ENCODE peak calls at places on chromosomes 2 and 18, in four cellular contexts. J is Calu3, P is AG04450, F is progenitor cell of endocrine pancreas. B is an unnamed sample.
A peak's percentile ranks its signal among the peaks of the same experiment; 100 is the strongest.

GRCh38 chr2:225002039-225002655 is 40.1 kb downstream of the DOCK10 start:
- DNase-seq in F (no peak), J (peak; percentile 61), P (no peak), B (peak; percentile 52)

GRCh38 chr2:213995400-213996105 is 415.3 kb upstream of the VWC2L start:
- DNase-seq in J (peak; percentile 59), P (peak; percentile 52), F (no peak), B (no peak)

GRCh38 chr18:55869965-55870585 is 282.1 kb upstream of the TCF4 start:
- DNase-seq in P (no peak), F (no peak), J (no peak), B (no peak)

GRCh38 chr2:241933175-241933911 is 63.8 kb downstream of the RTP5 start:
- DNase-seq in P (no peak), F (no peak), J (no peak), B (no peak)

GRCh38 chr2:23502096-23502495 is 117.1 kb downstream of the KLHL29 start:
- DNase-seq in P (no peak), J (no peak), F (no peak), B (no peak)

GRCh38 chr2:191412353-191412752 is 167.1 kb downstream of the MYO1B start:
- DNase-seq in P (no peak), F (no peak), J (no peak), B (no peak)

GRCh38 chr2:45241061-45241561 is 231.9 kb upstream of the SIX2 start:
- DNase-seq in J (no peak), P (no peak), F (no peak), B (no peak)

GRCh38 chr2:221999702-222000101 is 299.1 kb downstream of the PAX3 start:
- DNase-seq in F (no peak), P (peak; percentile 67), J (peak; percentile 5), B (no peak)

GRCh38 chr2:9262671-9263171 is 56.1 kb downstream of the ASAP2 start:
- DNase-seq in F (no peak), J (no peak), P (no peak), B (no peak)

GRCh38 chr2:28297531-28297930 is 95.1 kb upstream of the FOSL2 start:
- DNase-seq in J (no peak), F (no peak), P (no peak), B (no peak)

GRCh38 chr2:4561206-4561605 is 857.8 kb downstream of the DCDC2C start:
- DNase-seq in J (no peak), P (no peak), F (no peak), B (no peak)

GRCh38 chr2:197993830-197994229 is 189.4 kb downstream of the PLCL1 start:
- DNase-seq in F (no peak), P (no peak), J (no peak), B (no peak)

GRCh38 chr2:97741686-97742085 is 28.3 kb downstream of the ZAP70 start:
- DNase-seq in P (no peak), F (no peak), J (no peak), B (no peak)

GRCh38 chr2:72931280-72931910 is 14.1 kb downstream of the EMX1 start:
- DNase-seq in F (no peak), P (peak; percentile 6), J (peak; percentile 18), B (no peak)

GRCh38 chr2:24830351-24830750 is 37.1 kb downstream of the CENPO start:
- DNase-seq in P (no peak), J (no peak), F (no peak), B (no peak)

GRCh38 chr18:41312241-41312590 is 642.8 kb upstream of the PIK3C3 start:
- DNase-seq in F (no peak), J (no peak), P (no peak), B (no peak)

GRCh38 chr2:31136732-31137131 is 1.5 kb downstream of the GALNT14 start:
- DNase-seq in F (no peak), P (no peak), J (peak; percentile 38), B (no peak)

GRCh38 chr2:59957539-59957938 is 595.9 kb downstream of the BCL11A start:
- DNase-seq in J (no peak), F (no peak), P (no peak), B (no peak)

GRCh38 chr2:51710222-51710621 is 678.3 kb upstream of the NRXN1 start:
- DNase-seq in J (peak; percentile 13), P (no peak), F (no peak), B (no peak)
- TF ChIP-seq CTCF in J (no peak), P (no peak), F (peak; percentile 56), B (peak; percentile 40)

GRCh38 chr2:121902171-121902591 is 146.7 kb downstream of the TSN start:
- DNase-seq in J (no peak), P (no peak), F (no peak), B (no peak)
- TF ChIP-seq CTCF in J (no peak), P (no peak), F (no peak), B (no peak)

GRCh38 chr2:239605976-239606375 is 205.2 kb upstream of the HDAC4 start:
- DNase-seq in J (no peak), F (no peak), P (no peak), B (no peak)
- TF ChIP-seq CTCF in J (no peak), F (no peak), P (no peak), B (no peak)

DNA sequence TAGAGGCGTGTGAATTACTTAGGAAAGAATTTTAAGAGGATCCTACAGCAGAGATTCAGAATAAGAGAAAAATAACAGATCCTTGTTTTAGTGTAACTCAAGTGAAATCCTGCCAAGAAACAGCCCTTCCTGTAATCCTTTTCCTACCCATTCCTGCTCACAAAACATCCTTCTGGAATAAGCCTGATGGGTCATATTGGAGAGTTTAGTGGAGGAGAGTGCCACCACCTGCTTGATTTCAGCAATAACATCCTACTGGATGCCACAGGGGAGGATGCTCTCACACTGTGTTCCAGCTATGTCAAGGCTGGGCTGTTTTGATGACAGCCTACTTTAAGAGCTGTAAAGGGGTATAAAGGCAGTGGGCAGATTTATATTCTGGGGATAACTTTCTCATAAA is 54.8 kb upstream of the CCDC178 start:
- DNase-seq in F (peak; percentile 13), P (no peak), J (peak; percentile 28), B (peak; percentile 27)
- TF ChIP-seq CTCF in F (peak; percentile 68), P (peak; percentile 39), J (peak; percentile 26), B (peak; percentile 69)

DNA sequence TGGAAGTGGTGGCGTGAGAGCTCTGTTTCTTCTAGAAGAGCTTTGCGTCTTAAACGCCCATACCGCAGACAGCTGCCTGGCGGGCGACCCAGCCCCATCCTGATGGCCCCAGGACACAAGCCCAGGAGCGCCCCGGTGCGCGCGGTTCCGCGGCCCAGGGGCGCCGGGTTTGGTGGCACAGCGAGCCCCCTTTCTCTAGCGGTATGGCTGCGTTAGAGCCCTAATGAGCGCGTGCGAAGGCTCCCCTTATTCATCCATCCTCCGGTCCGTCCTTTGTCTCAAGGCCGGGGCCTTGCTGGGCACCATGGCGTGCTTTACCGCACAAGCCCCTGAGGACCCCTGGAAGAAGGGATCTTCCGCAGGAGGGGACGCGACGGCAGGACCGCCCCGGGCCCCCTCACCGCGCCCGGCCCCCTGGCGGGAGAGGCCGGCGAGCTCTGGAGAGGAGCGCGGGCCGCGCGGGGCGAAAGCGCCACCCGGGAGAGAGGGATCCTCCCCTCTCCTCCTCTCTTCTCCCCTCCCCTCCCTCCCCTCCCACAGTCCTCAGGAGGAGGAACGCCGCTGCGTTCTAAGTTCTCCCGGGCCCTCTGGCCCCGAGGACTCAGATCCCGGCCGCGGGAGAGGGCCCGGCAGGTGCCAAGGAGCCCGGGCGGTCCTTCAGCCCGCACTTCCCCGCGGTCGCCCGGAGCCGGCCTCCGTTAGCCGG is 626 bp upstream of the SLC1A4 start:
- DNase-seq in P (peak; percentile 77), J (peak; percentile 41), F (peak; percentile 55), B (peak; percentile 64)
- TF ChIP-seq CTCF in P (peak; percentile 54), J (peak; percentile 63), F (peak; percentile 59), B (peak; percentile 62)

DNA sequence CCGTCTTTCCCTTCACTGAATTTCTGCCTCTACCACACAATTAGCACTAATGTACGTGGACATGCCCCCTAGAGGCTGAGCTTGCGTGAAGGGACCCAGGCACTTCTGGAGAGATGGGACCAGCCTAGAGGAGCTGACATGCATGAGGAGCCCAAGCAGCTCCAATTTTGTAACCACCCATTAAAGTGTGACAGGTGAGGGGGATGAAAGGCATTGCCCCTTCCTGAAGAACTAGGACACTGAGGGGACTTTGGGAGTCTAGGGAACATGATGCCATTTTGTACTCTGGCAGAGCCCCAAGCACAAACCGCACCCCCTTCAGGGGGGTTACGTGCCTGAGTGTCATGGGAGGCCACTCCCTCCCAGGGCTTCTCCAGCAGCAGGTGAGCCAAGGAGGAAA is 63.6 kb downstream of the HNRNPLL start:
- DNase-seq in F (no peak), J (no peak), P (no peak), B (no peak)
- TF ChIP-seq CTCF in F (peak; percentile 24), J (no peak), P (peak; percentile 7), B (no peak)

DNA sequence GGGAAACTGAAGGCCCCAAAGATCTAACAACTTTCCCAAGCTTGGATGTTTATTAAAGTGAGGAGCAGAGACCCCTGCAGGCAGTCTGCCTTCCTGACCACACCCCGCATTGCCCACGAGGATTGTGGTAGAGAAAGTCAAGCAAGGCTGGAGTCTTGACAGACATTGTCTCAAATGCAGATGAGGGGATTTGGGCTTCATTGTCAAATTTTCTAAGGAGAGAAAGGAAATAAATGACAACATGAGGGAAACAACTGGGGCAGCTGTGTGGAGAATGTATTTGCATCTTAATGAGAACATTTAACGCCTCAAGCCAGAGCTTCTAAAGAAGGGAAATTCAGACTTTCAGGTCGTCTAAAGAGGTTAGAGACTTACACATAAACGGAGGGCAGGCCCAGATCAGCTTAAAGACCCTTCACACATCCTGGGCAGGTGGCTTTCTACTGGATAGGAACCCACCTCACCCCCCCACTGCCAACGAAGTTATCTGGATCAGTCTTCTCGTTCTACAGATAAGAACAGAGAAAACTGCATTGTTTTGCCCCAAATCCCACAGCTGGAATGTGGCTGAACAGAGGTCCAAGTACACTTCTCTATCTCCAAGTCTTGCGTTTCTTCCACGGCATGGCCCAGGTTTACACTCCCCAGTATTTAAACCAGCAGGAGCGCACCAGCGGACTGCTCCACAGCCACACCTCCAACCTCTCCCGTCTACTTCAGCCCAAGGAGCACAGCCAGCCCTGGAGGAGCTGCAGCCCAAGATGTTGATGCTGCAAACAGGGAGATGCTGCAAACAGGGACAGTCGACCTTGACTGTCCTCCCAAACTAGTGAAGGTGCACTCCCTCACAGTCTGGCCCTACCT is 16.2 kb upstream of the SCG2 start:
- DNase-seq in F (no peak), J (no peak), P (no peak), B (no peak)
- TF ChIP-seq CTCF in F (peak; percentile 28), J (no peak), P (peak; percentile 15), B (no peak)

DNA sequence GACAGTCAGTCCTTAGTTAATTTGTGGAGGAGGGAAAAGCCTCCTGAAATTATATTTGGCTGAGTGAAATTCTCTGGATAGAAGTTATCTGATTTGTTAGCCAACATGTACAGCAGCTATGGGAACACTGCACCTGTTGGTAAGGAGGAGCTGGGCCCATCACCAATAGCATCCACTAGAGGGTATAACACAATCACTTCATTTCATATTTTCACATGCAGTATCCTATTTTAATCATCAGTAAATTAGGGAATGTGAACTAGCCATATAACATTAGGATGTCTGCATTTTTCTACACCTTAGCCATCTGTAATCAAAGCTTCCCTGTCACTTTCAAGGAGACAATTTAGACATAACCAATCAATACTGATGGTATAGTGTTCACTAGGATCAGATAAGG is 818.4 kb upstream of the CDH2 start:
- DNase-seq in F (no peak), J (peak; percentile 3), P (no peak), B (no peak)
- TF ChIP-seq CTCF in F (peak; percentile 21), J (no peak), P (peak; percentile 45), B (peak; percentile 39)